ENCODE peak calls at places on chromosomes 11 and 22, in seven cellular contexts. N, P, U, Q, T, Y and D are unnamed samples.

GRCh38 chr11:47152953-47153950 is 23.4 kb downstream of the ARFGAP2 start:
- DNase-seq in Y (peak), Q (peak), P (peak), T (peak), N (peak), U (peak), D (peak)

GRCh38 chr11:64713031-64713780 is 9.8 kb downstream of the NRXN2 start:
- DNase-seq in P (peak), Q (no peak), T (no peak), Y (no peak), N (peak), U (peak), D (no peak)

GRCh38 chr11:38169286-38169685 is 1571.2 kb upstream of the RAG2 start:
- DNase-seq in Q (no peak), Y (no peak), N (no peak), T (no peak), U (peak), P (peak), D (peak)

GRCh38 chr11:118646393-118646792 is 33.1 kb downstream of the TREH start:
- DNase-seq in N (no peak), Q (no peak), T (no peak), U (no peak), P (no peak), Y (no peak), D (no peak)

GRCh38 chr11:57202282-57202681 is 20.5 kb downstream of the LRRC55 start:
- DNase-seq in U (no peak), P (no peak), Q (no peak), T (no peak), Y (no peak), N (no peak), D (no peak)

GRCh38 chr11:78406568-78407196 is 10.9 kb downstream of the GAB2 start:
- DNase-seq in P (no peak), T (no peak), Q (no peak), N (no peak), U (no peak), Y (no peak), D (peak)

GRCh38 chr22:32830473-32830872 is 29.0 kb downstream of the TIMP3 start:
- DNase-seq in Y (peak), Q (no peak), U (no peak), P (no peak), T (no peak), N (peak), D (no peak)

GRCh38 chr11:58391879-58392278 is 14.8 kb downstream of the OR5B3 start:
- DNase-seq in Y (no peak), P (peak), T (no peak), U (peak), N (no peak), Q (no peak), D (peak)

GRCh38 chr11:93843906-93844305 is 6.5 kb downstream of the VSTM5 start:
- DNase-seq in Y (peak), P (peak), T (no peak), U (no peak), N (no peak), Q (no peak), D (peak)

GRCh38 chr11:76604081-76604601 is 66.4 kb downstream of the LRRC32 start:
- DNase-seq in U (no peak), N (no peak), Y (peak), T (no peak), P (no peak), Q (no peak), D (no peak)

GRCh38 chr22:49549256-49549655 is 278.4 kb downstream of the BRD1 start:
- DNase-seq in T (no peak), P (no peak), Y (no peak), U (no peak), Q (no peak), N (no peak), D (no peak)

GRCh38 chr22:45688606-45689080 is 17.0 kb downstream of the ATXN10 start:
- DNase-seq in N (no peak), Y (no peak), T (no peak), U (peak), P (peak), Q (peak), D (peak)

GRCh38 chr11:82356316-82356715 is 377.3 kb downstream of the FAM181B start:
- DNase-seq in P (no peak), T (no peak), Y (no peak), U (no peak), Q (no peak), N (no peak), D (no peak)

GRCh38 chr22:45426387-45426786 is 12.9 kb downstream of the RIBC2 start:
- DNase-seq in U (no peak), P (no peak), Y (no peak), T (no peak), Q (no peak), N (no peak), D (no peak)

GRCh38 chr11:9906043-9906791 is 242.3 kb downstream of the SWAP70 start:
- DNase-seq in T (no peak), N (peak), Y (peak), U (peak), P (peak), Q (peak), D (peak)

GRCh38 chr11:2625183-2625582 is 74.6 kb downstream of the KCNQ1OT1 start:
- DNase-seq in N (no peak), P (peak), U (no peak), Q (no peak), Y (no peak), T (no peak), D (no peak)

GRCh38 chr11:103433380-103433779 is 324.2 kb downstream of the DYNC2H1 start:
- DNase-seq in T (no peak), N (no peak), Q (no peak), P (peak), Y (no peak), U (peak), D (peak)

GRCh38 chr11:47056261-47056915 is 119.8 kb downstream of the CSTPP1 start:
- DNase-seq in U (peak), N (no peak), T (no peak), P (peak), Y (no peak), Q (no peak), D (no peak)

GRCh38 chr22:32628626-32629587 is 154.3 kb downstream of the FBXO7 start:
- DNase-seq in T (no peak), N (no peak), U (peak), Q (no peak), P (peak), Y (no peak), D (no peak)

GRCh38 chr11:120612363-120613263 is 101.1 kb downstream of the GRIK4 start:
- DNase-seq in P (peak), Y (no peak), T (peak), N (no peak), U (peak), Q (peak), D (no peak)

GRCh38 chr11:61967924-61968757 is 707 bp upstream of the FTH1 start:
- DNase-seq in N (peak), U (peak), Q (no peak), Y (no peak), T (peak), P (no peak), D (peak)

GRCh38 chr11:103031834-103032233 is 60.1 kb downstream of the DCUN1D5 start:
- DNase-seq in Q (no peak), T (no peak), U (peak), Y (no peak), P (peak), N (no peak), D (no peak)

GRCh38 chr22:31185056-31185455 is 25.1 kb downstream of the RNF185 start:
- DNase-seq in Q (no peak), P (peak), T (no peak), N (no peak), Y (no peak), U (peak), D (no peak)

GRCh38 chr11:18721576-18722292 is 4.3 kb downstream of the IGSF22 start:
- DNase-seq in Y (peak), Q (peak), T (no peak), U (peak), P (peak), N (peak), D (peak)

GRCh38 chr22:46057762-46058420 is 80.9 kb upstream of the WNT7B start:
- DNase-seq in N (no peak), Q (no peak), U (peak), Y (peak), P (no peak), T (peak), D (peak)

GRCh38 chr11:116825434-116825833 is 2.3 kb upstream of the APOA4 start:
- DNase-seq in U (no peak), Q (no peak), Y (no peak), N (no peak), T (no peak), P (no peak), D (no peak)

GRCh38 chr11:69127091-69127850 is 28.5 kb upstream of the SMIM38 start:
- DNase-seq in T (no peak), U (no peak), Y (peak), N (no peak), Q (no peak), P (no peak), D (no peak)

GRCh38 chr11:65169164-65169641 is 830 bp upstream of the SPDYC start:
- DNase-seq in U (no peak), N (no peak), Y (no peak), P (peak), Q (no peak), T (no peak), D (peak)

DNA sequence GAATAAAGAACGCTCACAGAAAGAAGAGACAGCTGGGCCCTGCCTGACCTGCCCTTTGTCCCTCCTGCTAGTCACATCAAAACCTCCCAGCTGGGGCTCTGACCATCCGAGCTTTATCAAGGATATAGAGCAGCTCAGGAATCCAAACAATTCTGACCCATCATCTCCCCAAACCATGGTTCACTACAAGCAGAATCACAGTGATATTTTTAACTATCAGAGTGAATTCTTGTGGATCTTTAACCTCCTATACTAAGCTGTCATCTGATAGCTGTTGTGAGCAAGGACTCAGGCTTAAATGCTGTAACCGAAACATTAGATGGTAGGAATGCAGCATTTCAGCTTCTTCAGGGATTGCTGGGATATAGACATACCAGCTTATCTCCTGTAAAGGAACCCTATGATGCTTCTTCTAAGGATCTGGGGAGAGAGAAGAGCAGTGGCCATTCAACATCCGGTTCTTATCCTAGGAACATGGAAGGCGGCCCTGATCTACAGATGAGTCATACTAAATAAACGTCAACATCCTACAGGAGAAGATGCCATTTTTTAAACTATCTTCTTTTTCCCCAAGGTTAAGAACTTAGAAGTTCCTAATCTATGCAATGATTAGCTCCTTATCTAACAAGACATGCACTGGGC is 84.7 kb upstream of the AKIP1 start:
- DNase-seq in Y (peak), T (no peak), Q (no peak), N (peak), P (peak), U (peak), D (peak)
- H3K4me2 ChIP-seq in Y (no peak), T (no peak), Q (peak), N (peak), P (peak), U (peak), D (no peak)

DNA sequence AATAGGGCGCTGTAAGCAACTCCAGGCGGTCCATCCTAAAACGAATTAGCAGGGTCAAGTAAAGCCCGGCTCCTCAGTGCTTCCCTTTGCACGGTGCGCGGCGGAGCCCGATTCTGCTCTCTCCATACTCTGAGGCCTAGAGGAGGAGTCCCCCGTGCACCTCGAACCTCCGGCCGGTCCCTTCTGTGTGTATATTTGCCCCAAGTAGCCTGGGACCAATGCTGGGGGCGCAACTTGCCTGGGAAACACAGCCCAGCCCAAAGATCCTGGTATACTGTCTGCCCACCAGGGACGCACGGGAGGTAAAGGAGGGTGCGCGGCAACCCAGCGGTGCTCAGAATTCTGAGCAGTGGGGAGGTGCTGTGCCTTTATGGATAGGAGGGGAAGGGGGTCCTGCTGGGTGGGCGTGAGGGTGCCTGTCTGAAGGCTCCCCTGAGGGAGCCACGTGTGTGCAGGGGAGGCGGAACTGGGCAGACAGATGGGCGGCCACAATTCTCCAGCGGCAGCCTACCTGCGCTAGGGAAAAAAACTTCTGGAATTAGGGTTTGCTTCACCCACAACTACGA is 4.8 kb upstream of the TBX1 start:
- DNase-seq in Y (no peak), U (no peak), P (no peak), N (no peak), T (no peak), Q (no peak), D (no peak)
- H3K4me2 ChIP-seq in Y (no peak), U (peak), P (no peak), N (peak), T (no peak), Q (no peak), D (peak)

DNA sequence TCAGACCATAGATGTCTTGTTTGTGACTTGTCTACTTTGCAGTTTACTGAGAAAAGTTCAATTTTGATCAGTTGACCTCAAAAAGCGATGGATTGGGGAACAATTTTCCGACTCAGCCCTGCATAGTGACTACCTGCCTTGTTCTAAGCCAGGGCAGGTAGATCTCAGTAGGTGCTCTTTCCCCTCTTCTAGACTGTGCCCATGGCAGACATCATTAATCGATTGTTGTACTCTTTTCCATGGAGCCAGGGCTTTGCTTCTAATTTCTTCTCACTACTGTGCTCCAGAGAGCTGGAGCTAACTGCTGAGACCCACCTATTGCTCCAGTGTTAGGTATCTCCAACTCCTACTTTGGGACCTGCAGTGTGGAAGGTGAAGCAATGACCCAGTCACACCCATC is 9.9 kb downstream of the RAB36 start:
- DNase-seq in N (no peak), P (no peak), U (no peak), Q (no peak), T (no peak), Y (no peak), D (no peak)
- H3K4me2 ChIP-seq in N (no peak), P (no peak), U (no peak), Q (no peak), T (no peak), Y (no peak), D (no peak)

GRCh38 chr22:25651332-25651731 is 86.9 kb downstream of the GRK3 start:
- DNase-seq in T (no peak), Y (no peak), U (no peak), N (no peak), P (no peak), Q (no peak), D (no peak)

GRCh38 chr22:25645266-25645665 is 80.8 kb downstream of the GRK3 start:
- DNase-seq in Y (no peak), P (peak), N (no peak), Q (no peak), U (no peak), T (no peak), D (no peak)

GRCh38 chr22:25645964-25646363 is 81.5 kb downstream of the GRK3 start:
- DNase-seq in Y (no peak), Q (no peak), U (peak), P (peak), T (no peak), N (no peak), D (peak)

GRCh38 chr22:25655536-25655935 is 86.5 kb upstream of the MYO18B start:
- DNase-seq in Y (no peak), P (no peak), Q (no peak), T (no peak), U (no peak), N (no peak), D (no peak)

GRCh38 chr22:25650834-25651233 is 86.4 kb downstream of the GRK3 start:
- DNase-seq in P (no peak), Q (no peak), U (no peak), N (no peak), T (peak), Y (no peak), D (no peak)
- H3K4me2 ChIP-seq in P (no peak), Q (no peak), U (no peak), N (no peak), T (no peak), Y (no peak), D (no peak)

GRCh38 chr11:128552783-128553661 is 34.3 kb downstream of the ETS1 start:
- DNase-seq in Y (no peak), Q (no peak), T (peak), P (peak), N (peak), U (peak), D (no peak)
- H3K4me2 ChIP-seq in Y (no peak), Q (no peak), T (peak), P (no peak), N (no peak), U (peak), D (no peak)

DNA sequence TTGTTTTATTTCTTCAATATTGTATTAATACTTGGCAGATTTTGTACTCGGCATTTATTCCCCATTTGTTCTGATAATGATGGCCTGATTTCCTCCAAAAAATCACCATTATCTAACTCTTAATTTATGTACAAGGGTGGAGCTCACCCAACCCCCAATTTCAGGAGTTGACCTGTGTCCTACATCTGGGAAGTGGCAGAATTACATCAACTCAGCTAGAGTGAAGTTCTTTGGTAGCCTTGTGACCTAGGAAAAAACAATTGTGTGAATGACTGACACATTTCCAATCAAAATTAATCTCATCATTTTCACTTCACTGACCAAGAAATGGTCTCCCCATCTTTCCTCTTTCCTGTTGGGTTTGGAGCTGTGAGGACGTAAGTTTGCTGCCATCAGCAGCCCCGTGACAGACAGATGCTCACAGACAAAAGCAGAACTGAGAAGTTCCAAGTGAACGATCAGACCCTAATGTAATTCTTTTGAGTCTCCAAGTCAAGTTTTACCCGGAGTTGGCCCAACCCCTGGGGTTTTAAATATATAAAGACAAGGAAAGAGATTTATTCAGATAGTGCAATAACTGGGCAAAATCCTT is 16.6 kb upstream of the MS4A6E start:
- DNase-seq in N (no peak), U (no peak), Y (no peak), T (peak), P (no peak), Q (no peak), D (no peak)
- H3K4me2 ChIP-seq in N (no peak), U (no peak), Y (no peak), T (peak), P (no peak), Q (no peak), D (no peak)

GRCh38 chr22:28426346-28427132 is 253.1 kb downstream of the TTC28 start:
- DNase-seq in U (peak), N (no peak), T (no peak), Y (no peak), Q (no peak), P (peak), D (no peak)

GRCh38 chr22:28435271-28435825 is 244.3 kb downstream of the TTC28 start:
- DNase-seq in U (peak), Q (no peak), Y (no peak), P (no peak), T (no peak), N (no peak), D (peak)

GRCh38 chr22:28435960-28436359 is 243.7 kb downstream of the TTC28 start:
- DNase-seq in T (no peak), U (peak), Y (no peak), N (no peak), Q (no peak), P (no peak), D (peak)

GRCh38 chr22:28429711-28430110 is 249.9 kb downstream of the TTC28 start:
- DNase-seq in U (peak), N (no peak), T (no peak), P (no peak), Y (no peak), Q (no peak), D (no peak)

DNA sequence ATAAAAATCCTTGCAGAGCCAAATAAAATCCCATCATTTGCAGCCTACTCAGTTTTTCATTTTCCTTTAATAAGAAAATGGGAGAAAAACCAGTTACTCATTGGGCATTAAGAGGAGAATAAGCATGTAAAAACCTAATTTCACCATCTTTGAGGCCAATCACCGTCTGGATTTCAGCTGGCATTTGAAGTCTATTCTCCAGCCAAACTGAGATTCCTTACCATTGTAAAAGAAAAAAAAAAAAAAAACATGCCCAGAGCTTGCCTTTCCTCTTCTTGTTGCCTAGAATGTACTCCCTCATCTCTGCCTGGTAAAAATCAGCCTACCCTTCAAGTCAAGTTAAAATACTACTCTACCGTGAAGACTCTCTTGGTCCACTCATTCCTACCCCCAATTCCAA is 249.0 kb downstream of the TTC28 start:
- DNase-seq in Y (no peak), N (no peak), Q (no peak), T (no peak), U (peak), P (no peak), D (no peak)
- H3K4me2 ChIP-seq in Y (no peak), N (no peak), Q (no peak), T (no peak), U (peak), P (no peak), D (no peak)

GRCh38 chr11:72970557-72971118 is 156.4 kb downstream of the ATG16L2 start:
- DNase-seq in U (no peak), T (no peak), P (peak), N (no peak), Q (no peak), Y (no peak), D (no peak)

GRCh38 chr11:72968395-72968794 is 154.2 kb downstream of the ATG16L2 start:
- DNase-seq in N (no peak), U (no peak), Y (no peak), P (no peak), T (no peak), Q (no peak), D (no peak)

GRCh38 chr11:72971611-72972010 is 157.4 kb downstream of the ATG16L2 start:
- DNase-seq in P (no peak), U (no peak), N (no peak), Y (no peak), T (no peak), Q (no peak), D (no peak)

GRCh38 chr11:72971211-72971610 is 157.0 kb downstream of the ATG16L2 start:
- DNase-seq in N (no peak), U (no peak), Q (no peak), P (no peak), Y (no peak), T (no peak), D (no peak)

GRCh38 chr11:72969894-72970335 is 155.7 kb downstream of the ATG16L2 start:
- DNase-seq in Y (no peak), P (peak), Q (no peak), T (peak), N (no peak), U (peak), D (peak)
- H3K4me2 ChIP-seq in Y (no peak), P (no peak), Q (no peak), T (peak), N (no peak), U (peak), D (peak)